ENCODE peak calls at places on chromosomes 6 and 20, in seven cellular contexts. R is sigmoid colon, T is heart right ventricle, N is lower lobe of right lung, P is transverse colon, M is PC-3, F is Peyer's patch. S is an unnamed sample.

GRCh38 chr6:11121851-11122250 is 10.3 kb upstream of the ERVFRD-1 start:
- DNase-seq in P (no peak), T (no peak), M (no peak), F (no peak), N (no peak), R (no peak), S (no peak)

GRCh38 chr20:63553251-63553932 is 567 bp upstream of the FNDC11 start:
- DNase-seq in T (peak; percentile 85), R (peak; percentile 91), N (peak; percentile 87), M (peak; percentile 83), F (peak; percentile 85), P (peak; percentile 86), S (peak; percentile 79)

GRCh38 chr6:148538251-148539190 is 195.9 kb downstream of the SASH1 start:
- DNase-seq in N (no peak), F (no peak), R (no peak), P (no peak), M (no peak), T (no peak), S (no peak)

GRCh38 chr6:63537126-63537958 is 34.9 kb upstream of the LOC128125822 start:
- DNase-seq in F (no peak), N (no peak), M (peak; percentile 2), P (no peak), R (no peak), T (no peak), S (no peak)

GRCh38 chr6:13267142-13267621 is 61.2 kb downstream of the TBC1D7 start:
- DNase-seq in R (no peak), T (no peak), P (no peak), M (peak; percentile 12), F (no peak), N (no peak), S (no peak)

GRCh38 chr20:8156603-8157079 is 24.6 kb downstream of the PLCB1 start:
- DNase-seq in T (no peak), F (no peak), P (no peak), N (no peak), R (no peak), M (peak; percentile 80), S (no peak)

GRCh38 chr6:32046450-32047083 is 8.4 kb downstream of the CYP21A2 start:
- DNase-seq in N (no peak), P (no peak), F (no peak), R (peak; percentile 84), T (peak; percentile 54), M (peak; percentile 17), S (no peak)

GRCh38 chr6:53134601-53135235 is 13.9 kb downstream of the GCM1 start:
- DNase-seq in F (no peak), T (no peak), R (no peak), N (no peak), M (no peak), P (no peak), S (no peak)

GRCh38 chr6:47265971-47266370 is 43.7 kb downstream of the TNFRSF21 start:
- DNase-seq in T (no peak), P (no peak), R (no peak), F (no peak), M (no peak), N (no peak), S (no peak)

GRCh38 chr6:22642254-22642653 is 72.9 kb downstream of the HDGFL1 start:
- DNase-seq in T (no peak), N (no peak), F (no peak), R (no peak), P (no peak), M (no peak), S (no peak)

GRCh38 chr20:36128463-36129176 is 25.9 kb upstream of the EPB41L1 start:
- DNase-seq in M (peak; percentile 54), T (no peak), N (no peak), P (no peak), F (no peak), R (no peak), S (peak; percentile 26)

GRCh38 chr6:37600287-37600916 is 97.3 kb downstream of the MDGA1 start:
- DNase-seq in M (no peak), F (no peak), R (no peak), N (no peak), T (no peak), P (no peak), S (no peak)

GRCh38 chr20:59518881-59519706 is 85.2 kb upstream of the PHACTR3 start:
- DNase-seq in P (peak; percentile 16), F (no peak), T (no peak), R (no peak), N (no peak), M (peak; percentile 80), S (peak; percentile 47)

GRCh38 chr6:42300701-42301100 is 83.0 kb upstream of the MRPS10 start:
- DNase-seq in M (peak; percentile 54), N (no peak), P (no peak), F (no peak), T (no peak), R (no peak), S (no peak)

GRCh38 chr6:104095661-104096416 is 763.9 kb downstream of the HACE1 start:
- DNase-seq in M (no peak), R (no peak), F (no peak), P (no peak), T (no peak), N (no peak), S (no peak)

GRCh38 chr20:41177636-41178035 is 40.3 kb downstream of the PLCG1 start:
- DNase-seq in N (no peak), T (peak; percentile 72), M (peak; percentile 85), F (peak; percentile 12), R (no peak), P (peak; percentile 20), S (no peak)

GRCh38 chr6:40968620-40969145 is 70.3 kb downstream of the UNC5CL start:
- DNase-seq in M (no peak), F (no peak), R (no peak), T (no peak), N (no peak), P (no peak), S (no peak)

GRCh38 chr20:31485450-31486339 is 10.6 kb downstream of the REM1 start:
- DNase-seq in N (peak; percentile 51), M (no peak), T (peak; percentile 91), R (peak; percentile 90), P (peak; percentile 44), F (no peak), S (no peak)

GRCh38 chr20:31489152-31489551 is 14.1 kb downstream of the REM1 start:
- DNase-seq in N (no peak), P (no peak), T (no peak), F (no peak), R (no peak), M (no peak), S (no peak)

GRCh38 chr20:31488171-31488570 is 13.1 kb downstream of the REM1 start:
- DNase-seq in M (no peak), F (no peak), P (no peak), T (peak; percentile 32), N (no peak), R (peak; percentile 86), S (no peak)

GRCh38 chr20:31484001-31484400 is 8.9 kb downstream of the REM1 start:
- DNase-seq in M (no peak), F (no peak), N (no peak), T (no peak), R (no peak), P (no peak), S (no peak)
- H3K9me3 ChIP-seq in M (no peaks in the 10 kb centered on the region), F (no peaks in the 10 kb centered on the region), N (no peaks in the 10 kb centered on the region), T (no peaks in the 10 kb centered on the region), R (no peaks in the 10 kb centered on the region), P (no peaks in the 10 kb centered on the region), S (no peaks in the 10 kb centered on the region)

GRCh38 chr20:2780948-2781347 is 19.5 kb downstream of the CPXM1 start:
- DNase-seq in F (no peak), R (no peak), P (no peak), M (peak; percentile 8), T (no peak), N (no peak), S (no peak)
- TF ChIP-seq CTCF in F (no peak), R (no peak), P (no peak), M (peak; percentile 46), T (no peak), N (no peak), S (no peak)

GRCh38 chr6:150156460-150156859 is 13.6 kb downstream of the PPP1R14C start:
- DNase-seq in M (no peak), F (no peak), P (no peak), T (no peak), R (no peak), N (no peak), S (no peak)

GRCh38 chr6:150150821-150151646 is 8.2 kb downstream of the PPP1R14C start:
- DNase-seq in T (no peak), P (peak; percentile 48), R (no peak), F (no peak), N (no peak), M (no peak), S (no peak)

GRCh38 chr6:150153905-150154492 is 11.2 kb downstream of the PPP1R14C start:
- DNase-seq in F (no peak), N (no peak), R (no peak), P (no peak), M (peak; percentile 11), T (no peak), S (no peak)

GRCh38 chr6:150150458-150150820 is 7.6 kb downstream of the PPP1R14C start:
- DNase-seq in M (no peak), T (no peak), N (no peak), R (no peak), P (no peak), F (no peak), S (no peak)

GRCh38 chr6:150152891-150153876 is 10.3 kb downstream of the PPP1R14C start:
- DNase-seq in P (no peak), N (no peak), F (no peak), R (no peak), M (no peak), T (no peak), S (no peak)
- H3K9me3 ChIP-seq in P (no peaks in the 10 kb centered on the region), N (no peaks in the 10 kb centered on the region), F (no peaks in the 10 kb centered on the region), R (no peaks in the 10 kb centered on the region), M (no peaks in the 10 kb centered on the region), T (no peaks in the 10 kb centered on the region), S (no peaks in the 10 kb centered on the region)

GRCh38 chr20:50649587-50649986 is 41.8 kb downstream of the RIPOR3 start:
- DNase-seq in M (no peak), P (no peak), F (no peak), T (no peak), N (no peak), R (no peak), S (no peak)

GRCh38 chr20:50648651-50649050 is 42.7 kb downstream of the RIPOR3 start:
- DNase-seq in M (no peak), T (no peak), F (no peak), N (no peak), P (no peak), R (no peak), S (no peak)

GRCh38 chr20:50642288-50642803 is 49.0 kb downstream of the RIPOR3 start:
- DNase-seq in R (no peak), P (no peak), T (peak; percentile 66), N (no peak), F (no peak), M (peak; percentile 43), S (no peak)

GRCh38 chr20:50645253-50646068 is 45.9 kb downstream of the RIPOR3 start:
- DNase-seq in N (peak; percentile 59), R (peak; percentile 97), T (peak; percentile 75), F (peak; percentile 33), P (peak; percentile 71), M (peak; percentile 99), S (peak; percentile 57)

DNA sequence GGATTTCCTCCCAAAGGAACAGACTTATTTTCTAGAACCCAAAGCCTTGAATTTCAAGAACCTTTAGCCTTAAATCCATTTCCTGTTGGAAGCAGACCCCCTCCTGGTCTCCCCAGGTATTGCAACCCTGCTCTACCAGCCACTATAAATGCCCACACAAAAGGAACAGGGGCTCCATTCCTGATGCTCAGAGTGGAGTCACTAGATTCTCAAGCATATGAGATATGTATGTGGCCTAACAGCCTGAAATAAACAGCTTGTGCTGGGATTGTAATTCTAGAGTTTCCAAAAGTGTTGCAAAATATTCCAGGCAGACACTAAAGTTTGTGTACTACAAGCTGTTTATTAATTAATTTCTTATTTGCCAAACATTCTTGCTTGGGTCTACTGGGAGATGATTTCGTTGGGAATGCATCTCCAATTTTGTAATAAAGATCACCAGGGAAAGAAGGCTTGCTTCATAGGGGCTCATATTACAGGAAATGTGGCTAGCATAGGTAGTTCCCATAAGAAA is 44.8 kb downstream of the RIPOR3 start:
- DNase-seq in F (no peak), R (no peak), M (peak; percentile 39), N (no peak), P (no peak), T (no peak), S (no peak)
- TF ChIP-seq CTCF in F (no peak), R (no peak), M (peak; percentile 51), N (peak; percentile 25), P (peak; percentile 16), T (no peak), S (no peak)